ENCODE peak calls at places on chromosomes 6 and 20, in seven cellular contexts. C, S, P, W, Q, O and U are unnamed samples.

GRCh38 chr20:63281741-63282665 is 9.4 kb downstream of the ARFGAP1 start:
- DNase-seq in C (no peak), S (no peak), P (no peak), W (no peak), Q (no peak), O (peak; percentile 88), U (no peak)

GRCh38 chr6:23174781-23175361 is 605.5 kb downstream of the HDGFL1 start:
- DNase-seq in C (peak; percentile 97), S (no peak), P (no peak), W (peak; percentile 36), Q (no peak), O (no peak), U (no peak)

GRCh38 chr6:159919011-159919511 is 28.3 kb downstream of the MAS1 start:
- DNase-seq in C (peak; percentile 77), S (no peak), P (no peak), W (no peak), Q (no peak), O (no peak), U (no peak)

GRCh38 chr6:31362751-31363150 is 5.8 kb upstream of the HLA-B start:
- DNase-seq in C (no peak), S (no peak), P (no peak), W (no peak), Q (no peak), O (no peak), U (no peak)

GRCh38 chr6:93962566-93962965 is 543.2 kb upstream of the EPHA7 start:
- DNase-seq in C (no peak), S (no peak), P (no peak), W (no peak), Q (no peak), O (no peak), U (no peak)

GRCh38 chr6:1047926-1048595 is 263.8 kb upstream of the FOXQ1 start:
- DNase-seq in C (no peak), S (no peak), P (no peak), W (no peak), Q (no peak), O (no peak), U (no peak)

GRCh38 chr6:47337519-47337918 is 27.8 kb upstream of the TNFRSF21 start:
- DNase-seq in C (no peak), S (no peak), P (no peak), W (no peak), Q (no peak), O (no peak), U (no peak)

GRCh38 chr6:25311251-25311910 is 32.2 kb downstream of the CARMIL1 start:
- DNase-seq in C (peak; percentile 62), S (no peak), P (no peak), W (peak; percentile 10), Q (no peak), O (no peak), U (no peak)

GRCh38 chr6:136889271-136890193 is 32.6 kb upstream of the SLC35D3 start:
- DNase-seq in C (no peak), S (no peak), P (no peak), W (no peak), Q (no peak), O (no peak), U (no peak)

GRCh38 chr6:155274533-155274932 is 10.7 kb downstream of the CLDN20 start:
- DNase-seq in C (peak; percentile 66), S (no peak), P (no peak), W (no peak), Q (no peak), O (no peak), U (no peak)

GRCh38 chr6:79570802-79571367 is 33.7 kb upstream of the LCA5 start:
- DNase-seq in C (peak; percentile 48), S (no peak), P (no peak), W (peak; percentile 7), Q (no peak), O (no peak), U (no peak)

GRCh38 chr6:113203135-113203534 is 654.0 kb upstream of the MARCKS start:
- DNase-seq in C (no peak), S (no peak), P (no peak), W (no peak), Q (no peak), O (no peak), U (no peak)

GRCh38 chr6:40798069-40798770 is 211.1 kb upstream of the LRFN2 start:
- DNase-seq in C (no peak), S (no peak), P (no peak), W (no peak), Q (no peak), O (no peak), U (no peak)

GRCh38 chr6:146664871-146665270 is 66.1 kb downstream of the ADGB start:
- DNase-seq in C (peak; percentile 0), S (no peak), P (no peak), W (no peak), Q (no peak), O (no peak), U (no peak)

GRCh38 chr6:105500693-105501092 is 97.8 kb upstream of the PREP start:
- DNase-seq in C (no peak), S (no peak), P (no peak), W (no peak), Q (no peak), O (no peak), U (no peak)

GRCh38 chr20:39855799-39856198 is 833.2 kb downstream of the MAFB start:
- DNase-seq in C (peak; percentile 79), S (no peak), P (no peak), W (no peak), Q (no peak), O (no peak), U (no peak)

GRCh38 chr20:11989018-11989771 is 71.5 kb downstream of the BTBD3 start:
- DNase-seq in C (no peak), S (no peak), P (no peak), W (no peak), Q (no peak), O (no peak), U (no peak)

GRCh38 chr6:80605165-80605989 is 498.9 kb downstream of the BCKDHB start:
- DNase-seq in C (peak; percentile 68), S (no peak), P (no peak), W (no peak), Q (no peak), O (no peak), U (no peak)

GRCh38 chr6:17589402-17590116 is 10.5 kb upstream of the FAM8A1 start:
- DNase-seq in C (peak; percentile 95), S (no peak), P (no peak), W (peak; percentile 31), Q (peak; percentile 54), O (peak; percentile 74), U (no peak)

GRCh38 chr20:63056236-63057132 is 49.7 kb upstream of the BHLHE23 start:
- DNase-seq in C (no peak), S (peak; percentile 58), P (no peak), W (no peak), Q (no peak), O (peak; percentile 78), U (no peak)

GRCh38 chr20:6101346-6101745 is 21.5 kb downstream of the FERMT1 start:
- DNase-seq in C (no peak), S (no peak), P (no peak), W (no peak), Q (no peak), O (no peak), U (no peak)

GRCh38 chr6:29834564-29835436 is 7.2 kb downstream of the HLA-G start:
- DNase-seq in C (no peak), S (peak; percentile 69), P (no peak), W (no peak), Q (no peak), O (no peak), U (no peak)

GRCh38 chr20:51327251-51327841 is 215.2 kb downstream of the NFATC2 start:
- DNase-seq in C (peak; percentile 97), S (no peak), P (no peak), W (no peak), Q (no peak), O (no peak), U (no peak)

GRCh38 chr6:53928641-53929339 is 134.0 kb downstream of the LRRC1 start:
- DNase-seq in C (peak; percentile 25), S (no peak), P (no peak), W (no peak), Q (no peak), O (no peak), U (no peak)

GRCh38 chr6:10383312-10384063 is 31.4 kb downstream of the TFAP2A start:
- DNase-seq in C (no peak), S (no peak), P (no peak), W (peak; percentile 56), Q (no peak), O (no peak), U (no peak)

GRCh38 chr6:1609662-1610496 is at the start of gene FOXC1:
- DNase-seq in C (peak; percentile 94), S (no peak), P (peak; percentile 89), W (peak; percentile 90), Q (peak; percentile 82), O (peak; percentile 83), U (peak; percentile 87)

GRCh38 chr20:45833883-45834796 is 541 bp downstream of the SNX21 start:
- DNase-seq in C (peak; percentile 49), S (peak; percentile 58), P (peak; percentile 66), W (peak; percentile 75), Q (peak; percentile 63), O (peak; percentile 88), U (peak; percentile 87)

GRCh38 chr6:37809144-37809543 is 10.4 kb upstream of the ZFAND3 start:
- DNase-seq in C (peak; percentile 44), S (no peak), P (peak; percentile 70), W (no peak), Q (no peak), O (no peak), U (no peak)

GRCh38 chr6:4130357-4130987 is 4.9 kb downstream of the ECI2 start:
- DNase-seq in C (no peak), S (no peak), P (no peak), W (no peak), Q (peak; percentile 70), O (no peak), U (no peak)

GRCh38 chr20:17601957-17602356 is 32.1 kb downstream of the DSTN start:
- DNase-seq in C (no peak), S (no peak), P (no peak), W (no peak), Q (no peak), O (no peak), U (no peak)
- H3K27ac ChIP-seq in C (no peak overlapping the region), S (no peak overlapping the region), P (no peak overlapping the region), W (no peak overlapping the region), Q (peak overlapping the region; percentile 17), O (no peak overlapping the region), U (no peak overlapping the region)

DNA sequence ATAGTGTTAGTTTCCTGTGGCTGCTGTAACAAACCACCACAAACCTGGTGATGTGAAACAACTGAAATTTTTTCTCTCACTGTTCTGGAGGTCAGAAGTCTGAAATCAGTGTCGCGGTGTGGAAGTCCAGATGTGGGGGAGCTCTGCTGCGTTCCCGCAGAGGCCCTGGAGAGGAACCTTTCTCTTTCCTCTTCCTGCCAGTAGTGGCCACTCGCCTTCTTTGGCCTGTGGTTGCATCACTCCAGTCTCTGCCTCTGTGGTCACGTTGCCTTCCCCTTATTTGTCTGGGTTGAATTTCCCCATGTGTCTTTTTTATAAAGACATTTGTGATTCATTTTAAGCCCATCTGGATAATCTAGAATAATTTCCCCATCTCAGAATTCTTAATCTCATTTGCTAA is 295.5 kb upstream of the FLRT3 start:
- DNase-seq in C (no peak), S (no peak), P (no peak), W (no peak), Q (no peak), O (no peak), U (no peak)
- TF ChIP-seq CTCF in C (no peak), S (no peak), P (no peak), W (no peak), Q (no peak), O (no peak), U (no peak)

GRCh38 chr20:33839591-33839990 is 28.4 kb downstream of the CHMP4B start:
- DNase-seq in C (no peak), S (no peak), P (peak; percentile 59), W (no peak), Q (no peak), O (no peak), U (no peak)
- H3K27ac ChIP-seq in C (no peak overlapping the region), S (no peak overlapping the region), P (peak overlapping the region; percentile 29), W (no peak overlapping the region), Q (no peak overlapping the region), O (no peak overlapping the region), U (no peak overlapping the region)

GRCh38 chr20:59308493-59309201 is 8.2 kb downstream of the EDN3 start:
- DNase-seq in C (no peak), S (no peak), P (no peak), W (peak; percentile 6), Q (no peak), O (no peak), U (no peak)
- TF ChIP-seq CTCF in C (no peak), S (no peak), P (no peak), W (no peak), Q (no peak), O (no peak), U (no peak)